ENCODE peak calls at places on chromosomes 11 and 22, in five cellular contexts. M is A549; V is CD4-positive, alpha-beta T cell; U is HCT116; I is CD4-positive, CD25-positive, alpha-beta regulatory T cell. D is an unnamed sample.

GRCh38 chr11:7651700-7652099 is 21.6 kb downstream of the CYB5R2 start:
- DNase-seq in M (no peak), V (no peak), U (no peak), I (no peak), D (no peak)

GRCh38 chr11:67006029-67006884 is 16.7 kb upstream of the SYT12 start:
- DNase-seq in M (peak), V (no peak), U (peak), I (peak), D (no peak)

GRCh38 chr11:62383822-62384221 is 35.0 kb upstream of the SCGB1A1 start:
- DNase-seq in M (no peak), V (no peak), U (no peak), I (no peak), D (no peak)

GRCh38 chr11:103736323-103736722 is 300.1 kb upstream of the DDI1 start:
- DNase-seq in M (no peak), V (no peak), U (no peak), I (no peak), D (no peak)

GRCh38 chr22:40123387-40123786 is 54.3 kb upstream of the TNRC6B start:
- DNase-seq in M (no peak), V (no peak), U (no peak), I (no peak), D (no peak)

GRCh38 chr11:134637091-134638015 is 225.3 kb upstream of the B3GAT1 start:
- DNase-seq in M (no peak), V (no peak), U (no peak), I (no peak), D (no peak)

GRCh38 chr11:121321614-121322243 is 29.2 kb downstream of the SC5D start:
- DNase-seq in M (peak), V (peak), U (peak), I (peak), D (no peak)

GRCh38 chr11:9982796-9983579 is 311.0 kb downstream of the SBF2 start:
- DNase-seq in M (peak), V (no peak), U (peak), I (no peak), D (no peak)

GRCh38 chr11:102527701-102528100 is 2.8 kb downstream of the MMP7 start:
- DNase-seq in M (no peak), V (no peak), U (no peak), I (no peak), D (no peak)

GRCh38 chr22:48238018-48238915 is 1475.8 kb downstream of the TBC1D22A start:
- DNase-seq in M (no peak), V (no peak), U (no peak), I (no peak), D (no peak)

GRCh38 chr11:104254347-104254746 is 90.4 kb upstream of the PDGFD start:
- DNase-seq in M (peak), V (no peak), U (peak), I (peak), D (no peak)

GRCh38 chr11:113477321-113477720 is 2.1 kb upstream of the DRD2 start:
- DNase-seq in M (no peak), V (no peak), U (no peak), I (no peak), D (no peak)

GRCh38 chr11:130464289-130464812 is 15.9 kb downstream of the ADAMTS15 start:
- DNase-seq in M (no peak), V (no peak), U (no peak), I (no peak), D (no peak)

GRCh38 chr11:130513132-130513531 is 64.7 kb downstream of the ADAMTS15 start:
- DNase-seq in M (no peak), V (no peak), U (no peak), I (no peak), D (no peak)

GRCh38 chr22:47161631-47162030 is 399.2 kb downstream of the TBC1D22A start:
- DNase-seq in M (no peak), V (no peak), U (no peak), I (no peak), D (no peak)

GRCh38 chr22:42070517-42071422 is at the start of gene NAGA:
- DNase-seq in M (peak), V (peak), U (peak), I (peak), D (peak)

GRCh38 chr22:31492151-31492550 is 2.5 kb upstream of the EIF4ENIF1 start:
- DNase-seq in M (no peak), V (no peak), U (no peak), I (no peak), D (no peak)

GRCh38 chr11:132052904-132053303 is 682.5 kb downstream of the NTM start:
- DNase-seq in M (no peak), V (no peak), U (no peak), I (no peak), D (no peak)

GRCh38 chr11:503179-503981 is 3.7 kb downstream of the RNH1 start:
- DNase-seq in M (no peak), V (no peak), U (no peak), I (peak), D (no peak)
- H3K27ac ChIP-seq in M (peak), V (no peak), U (no peak), I (no peak), D (peak)

GRCh38 chr11:75874942-75875341 is 59.9 kb downstream of the UVRAG start:
- DNase-seq in M (no peak), V (no peak), U (no peak), I (no peak), D (no peak)

GRCh38 chr11:75879737-75880136 is 64.7 kb downstream of the UVRAG start:
- DNase-seq in M (no peak), V (no peak), U (no peak), I (no peak), D (no peak)

GRCh38 chr11:75873417-75874148 is 58.6 kb downstream of the UVRAG start:
- DNase-seq in M (no peak), V (no peak), U (no peak), I (no peak), D (no peak)

GRCh38 chr11:75884321-75884720 is 69.3 kb downstream of the UVRAG start:
- DNase-seq in M (no peak), V (no peak), U (no peak), I (no peak), D (no peak)

GRCh38 chr11:75878968-75879367 is 64.0 kb downstream of the UVRAG start:
- DNase-seq in M (no peak), V (no peak), U (no peak), I (no peak), D (no peak)
- H3K27ac ChIP-seq in M (no peak), V (no peak), U (no peak), I (no peak), D (no peak)

DNA sequence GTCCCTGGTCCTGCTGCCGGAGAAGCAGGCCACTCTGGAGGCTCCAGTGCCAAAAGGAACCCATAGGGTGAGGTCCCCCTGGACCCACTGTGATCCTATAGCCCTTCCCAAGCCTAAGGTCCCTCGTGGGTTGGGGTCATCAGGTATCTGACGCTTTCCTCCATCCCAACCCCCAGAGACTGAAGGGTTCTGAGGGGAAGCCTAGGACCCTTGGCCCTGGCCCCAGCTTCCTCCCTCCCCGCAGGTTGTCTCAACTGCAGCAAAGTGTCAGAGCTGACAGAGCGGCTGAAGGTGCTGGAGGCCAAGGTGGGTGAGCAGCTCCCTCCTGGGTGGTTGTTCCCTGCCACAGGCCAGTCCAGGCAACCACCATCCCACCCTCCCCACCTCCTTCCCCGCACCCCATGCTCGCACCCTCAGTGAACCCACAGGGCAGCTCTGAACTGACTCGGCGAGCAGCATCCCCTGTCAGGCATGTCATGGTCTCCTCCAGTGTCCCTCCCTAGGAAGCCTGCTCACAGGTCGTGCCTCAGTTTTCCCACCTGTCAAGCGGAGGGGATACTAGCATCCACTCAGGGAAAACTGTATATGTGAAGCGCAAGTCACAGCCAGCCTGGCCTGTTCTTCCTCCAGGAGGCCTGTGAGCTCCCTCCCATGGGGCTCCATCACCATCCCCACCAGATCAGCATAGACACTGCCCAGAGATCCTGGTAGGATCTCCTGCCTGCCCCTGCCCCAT is 20.7 kb downstream of the EMID1 start:
- DNase-seq in M (no peak), V (no peak), U (no peak), I (no peak), D (no peak)
- H3K27ac ChIP-seq in M (no peak), V (no peak), U (no peak), I (no peak), D (no peak)

DNA sequence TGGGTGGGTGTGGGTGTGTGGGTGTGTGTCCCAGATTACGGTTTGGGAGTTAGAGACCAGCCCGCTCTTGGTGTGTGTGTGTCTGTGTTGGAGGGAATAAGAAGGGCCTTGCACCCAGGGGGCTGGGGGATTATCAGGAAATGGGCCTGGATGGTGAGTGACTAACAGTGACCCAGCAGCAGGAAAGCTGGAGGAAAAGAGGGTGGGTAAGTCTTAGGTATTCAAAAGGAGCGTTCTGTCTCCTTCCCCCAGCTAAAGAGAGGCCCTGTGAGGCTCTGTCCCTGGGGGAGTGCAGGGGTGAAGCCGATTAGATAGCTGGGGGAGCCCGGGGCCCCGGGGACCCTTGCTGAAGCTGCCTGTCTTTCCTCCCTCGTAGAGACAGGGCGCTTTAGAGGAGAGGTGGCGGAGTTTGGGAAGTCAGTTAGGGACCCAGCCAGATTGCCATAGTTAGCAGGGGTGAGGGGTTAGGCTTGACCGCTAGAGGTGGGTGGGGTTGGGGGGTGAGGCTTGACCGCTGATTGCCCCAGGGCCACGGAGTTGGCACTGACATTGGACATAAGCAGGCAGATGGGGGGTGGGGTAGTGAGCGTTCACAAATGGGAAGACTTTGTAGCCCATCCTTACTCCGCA is 1.5 kb downstream of the OAF start:
- DNase-seq in M (no peak), V (no peak), U (no peak), I (no peak), D (no peak)
- H3K27ac ChIP-seq in M (no peak), V (no peak), U (no peak), I (no peak), D (no peak)

DNA sequence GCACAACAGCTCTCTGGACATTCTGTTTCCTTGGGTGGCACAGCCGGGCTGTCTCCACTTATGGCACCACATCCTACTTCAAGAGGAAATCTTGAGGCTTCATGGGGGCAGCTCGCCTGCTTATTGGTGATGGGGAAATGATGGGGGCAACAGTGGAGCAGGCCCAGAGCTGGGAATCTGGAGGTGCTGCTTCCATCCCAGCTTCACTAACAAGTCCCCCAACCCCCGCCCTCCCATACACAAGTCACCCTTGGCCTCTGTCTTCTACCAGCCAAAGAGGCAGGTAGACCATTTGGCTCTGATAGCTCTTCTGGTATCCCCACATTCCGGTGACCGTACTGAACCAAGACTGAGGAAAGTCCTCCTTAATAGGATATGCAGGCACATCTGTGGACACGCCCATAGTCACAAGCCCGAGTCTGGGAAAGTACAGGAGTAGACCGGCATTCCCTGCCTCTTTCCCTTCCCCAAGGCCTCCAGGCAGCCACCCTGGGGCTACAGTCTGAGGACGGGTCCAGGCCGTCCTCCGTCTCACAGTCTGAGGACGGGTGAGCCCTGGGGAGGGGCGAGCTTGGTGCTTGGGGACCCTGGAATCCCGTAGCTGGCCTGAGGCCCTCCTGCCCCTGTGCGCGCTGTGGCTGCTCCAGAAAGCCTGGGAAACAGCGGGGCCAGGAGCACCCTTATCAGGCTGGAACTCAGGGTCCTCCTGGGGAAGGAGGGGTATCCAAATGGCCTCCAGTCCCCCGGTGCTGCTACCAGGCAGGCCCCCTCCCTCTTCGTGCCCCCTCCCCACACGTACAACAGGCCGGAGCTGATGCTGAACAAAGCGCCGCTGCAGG is 145.6 kb downstream of the FEZ1 start:
- DNase-seq in M (no peak), V (no peak), U (no peak), I (no peak), D (no peak)
- H3K27ac ChIP-seq in M (no peak), V (no peak), U (no peak), I (no peak), D (no peak)

GRCh38 chr11:69000831-69001245 is 12.2 kb downstream of the MRGPRF start:
- DNase-seq in M (peak), V (no peak), U (peak), I (no peak), D (no peak)

GRCh38 chr11:68999093-68999747 is 13.8 kb downstream of the MRGPRF start:
- DNase-seq in M (no peak), V (peak), U (no peak), I (no peak), D (no peak)

GRCh38 chr11:69001301-69002081 is 11.6 kb downstream of the MRGPRF start:
- DNase-seq in M (no peak), V (peak), U (no peak), I (no peak), D (no peak)

GRCh38 chr11:69002101-69002742 is 10.8 kb downstream of the MRGPRF start:
- DNase-seq in M (no peak), V (no peak), U (no peak), I (no peak), D (no peak)

GRCh38 chr11:69000391-69000790 is 12.7 kb downstream of the MRGPRF start:
- DNase-seq in M (no peak), V (no peak), U (no peak), I (no peak), D (no peak)
- H3K27ac ChIP-seq in M (no peak), V (no peak), U (no peak), I (no peak), D (no peak)

D was measured in epithelial cell of prostate.